ENCODE peak calls at places on chromosomes 11 and 22, in five cellular contexts. E is NAMALWA, U is astrocyte of the spinal cord, W is mammary epithelial cell, L is foreskin keratinocyte. G is an unnamed sample.
A peak's percentile ranks its signal among the peaks of the same experiment; 100 is the strongest.

GRCh38 chr11:44564653-44565007 is 833 bp upstream of the CD82 start:
- DNase-seq in E (no peak), U (peak; percentile 86), W (peak; percentile 97), L (peak; percentile 96), G (peak; percentile 96)

GRCh38 chr11:75100314-75100713 is 3.6 kb upstream of the OR2AT4 start:
- DNase-seq in E (no peak), U (peak; percentile 2), W (peak; percentile 74), L (peak; percentile 40), G (peak; percentile 38)

GRCh38 chr22:41181349-41182241 is 23.5 kb upstream of the L3MBTL2 start:
- DNase-seq in E (no peak), U (no peak), W (peak; percentile 59), L (peak; percentile 57), G (peak; percentile 86)

GRCh38 chr11:74452366-74452765 is 15.0 kb downstream of the KCNE3 start:
- DNase-seq in E (no peak), U (no peak), W (no peak), L (no peak), G (no peak)

GRCh38 chr11:67321313-67321871 is 18.1 kb downstream of the SSH3 start:
- DNase-seq in E (no peak), U (no peak), W (no peak), L (no peak), G (no peak)

GRCh38 chr22:41936894-41937169 is 10.1 kb downstream of the CENPM start:
- DNase-seq in E (peak; percentile 51), U (no peak), W (no peak), L (no peak), G (no peak)

GRCh38 chr11:30424336-30424735 is 101.4 kb downstream of the ARL14EP start:
- DNase-seq in E (no peak), U (no peak), W (no peak), L (no peak), G (no peak)

GRCh38 chr22:20531404-20532181 is 24.2 kb downstream of the MED15 start:
- DNase-seq in E (no peak), U (peak; percentile 87), W (peak; percentile 95), L (peak; percentile 95), G (peak; percentile 95)

GRCh38 chr22:33923660-33924246 is 3.5 kb upstream of the LARGE1 start:
- DNase-seq in E (peak; percentile 87), U (peak; percentile 61), W (peak; percentile 59), L (no peak), G (peak; percentile 70)

GRCh38 chr22:39729141-39729934 is 158.8 kb downstream of the CACNA1I start:
- DNase-seq in E (no peak), U (no peak), W (no peak), L (no peak), G (no peak)

GRCh38 chr11:100682247-100682969 is 4.7 kb upstream of the ARHGAP42 start:
- DNase-seq in E (peak; percentile 66), U (peak; percentile 62), W (peak; percentile 24), L (no peak), G (peak; percentile 27)

GRCh38 chr22:39314251-39314971 is 5.0 kb downstream of the RPL3 start:
- DNase-seq in E (peak; percentile 54), U (no peak), W (no peak), L (no peak), G (no peak)

GRCh38 chr22:35587447-35587870 is 29.7 kb downstream of the MB start:
- DNase-seq in E (no peak), U (no peak), W (no peak), L (no peak), G (no peak)

GRCh38 chr11:13535819-13536218 is 40.0 kb upstream of the PTH start:
- DNase-seq in E (peak; percentile 29), U (no peak), W (peak; percentile 2), L (no peak), G (peak; percentile 12)

GRCh38 chr11:18706330-18707243 is 8.0 kb downstream of the TMEM86A start:
- DNase-seq in E (no peak), U (no peak), W (no peak), L (no peak), G (no peak)

GRCh38 chr11:94926698-94927237 is 46.6 kb downstream of the CWC15 start:
- DNase-seq in E (no peak), U (peak; percentile 96), W (no peak), L (no peak), G (peak; percentile 38)

GRCh38 chr11:65224939-65225283 is 36.9 kb upstream of the POLA2 start:
- DNase-seq in E (no peak), U (peak; percentile 60), W (peak; percentile 79), L (peak; percentile 31), G (peak; percentile 80)

GRCh38 chr11:63999349-64000025 is 13.2 kb downstream of the OTUB1 start:
- DNase-seq in E (no peak), U (peak; percentile 46), W (peak; percentile 89), L (peak; percentile 84), G (no peak)

GRCh38 chr11:102757823-102758549 is 22.4 kb downstream of the MMP10 start:
- DNase-seq in E (no peak), U (peak; percentile 24), W (peak; percentile 95), L (peak; percentile 80), G (peak; percentile 25)

GRCh38 chr22:22818861-22819855 is 68.5 kb upstream of the IGLL5 start:
- DNase-seq in E (no peak), U (no peak), W (no peak), L (no peak), G (no peak)

G was measured in MCF 10A.